ENCODE peak calls at places on chromosomes 1 and 21, in six cellular contexts. One of them, this sample, is unnamed. For H3K9me3, the result is how much of the 10 kb centered on the place peaks cover.

GRCh38 chr21:31420988-31421387 is 76.9 kb upstream of the TIAM1 start:
- DNase-seq in astrocyte: no peak
- DNase-seq in heart left ventricle: no peak
- DNase-seq in mesenchymal stem cell: no peak
- DNase-seq in IMR-90: no peak
- DNase-seq in Karpas-422: no peak
- DNase-seq in this sample: no peak

GRCh38 chr1:214615111-214615510 is 12.1 kb downstream of the CENPF start:
- DNase-seq in heart left ventricle: no peak
- DNase-seq in Karpas-422: no peak
- DNase-seq in astrocyte: peak
- DNase-seq in IMR-90: peak
- DNase-seq in mesenchymal stem cell: no peak
- DNase-seq in this sample: no peak

GRCh38 chr1:234975122-234975940 is 153.3 kb downstream of the TOMM20 start:
- DNase-seq in IMR-90: peak
- DNase-seq in heart left ventricle: no peak
- DNase-seq in astrocyte: peak
- DNase-seq in mesenchymal stem cell: peak
- DNase-seq in Karpas-422: no peak
- DNase-seq in this sample: peak

GRCh38 chr1:63746129-63746864 is 27.5 kb upstream of the ROR1 start:
- DNase-seq in heart left ventricle: no peak
- DNase-seq in astrocyte: peak
- DNase-seq in IMR-90: peak
- DNase-seq in Karpas-422: no peak
- DNase-seq in mesenchymal stem cell: peak
- DNase-seq in this sample: peak

GRCh38 chr1:30085814-30086770 is 637.3 kb downstream of the MATN1 start:
- DNase-seq in heart left ventricle: peak
- DNase-seq in Karpas-422: peak
- DNase-seq in IMR-90: peak
- DNase-seq in astrocyte: peak
- DNase-seq in mesenchymal stem cell: peak
- DNase-seq in this sample: peak

GRCh38 chr1:119510046-119510445 is 3.0 kb downstream of the HSD3B1 start:
- DNase-seq in astrocyte: no peak
- DNase-seq in Karpas-422: no peak
- DNase-seq in heart left ventricle: no peak
- DNase-seq in IMR-90: no peak
- DNase-seq in mesenchymal stem cell: no peak
- DNase-seq in this sample: no peak

GRCh38 chr1:902023-902422 is 21.7 kb upstream of the SAMD11 start:
- DNase-seq in mesenchymal stem cell: no peak
- DNase-seq in heart left ventricle: no peak
- DNase-seq in IMR-90: no peak
- DNase-seq in Karpas-422: no peak
- DNase-seq in astrocyte: no peak
- DNase-seq in this sample: no peak

GRCh38 chr21:31604591-31605190 is 54.8 kb upstream of the SOD1 start:
- DNase-seq in astrocyte: peak
- DNase-seq in Karpas-422: peak
- DNase-seq in heart left ventricle: peak
- DNase-seq in mesenchymal stem cell: peak
- DNase-seq in IMR-90: peak
- DNase-seq in this sample: peak

GRCh38 chr1:228012555-228012954 is 5.8 kb downstream of the WNT3A start:
- DNase-seq in astrocyte: no peak
- DNase-seq in IMR-90: no peak
- DNase-seq in heart left ventricle: no peak
- DNase-seq in mesenchymal stem cell: no peak
- DNase-seq in Karpas-422: no peak
- DNase-seq in this sample: no peak

GRCh38 chr1:162218975-162219374 is 149.5 kb downstream of the NOS1AP start:
- DNase-seq in astrocyte: peak
- DNase-seq in IMR-90: no peak
- DNase-seq in heart left ventricle: no peak
- DNase-seq in Karpas-422: no peak
- DNase-seq in mesenchymal stem cell: no peak
- DNase-seq in this sample: no peak

GRCh38 chr1:218380125-218380977 is 35.2 kb downstream of the TGFB2 start:
- DNase-seq in IMR-90: peak
- DNase-seq in astrocyte: peak
- DNase-seq in heart left ventricle: no peak
- DNase-seq in Karpas-422: no peak
- DNase-seq in mesenchymal stem cell: no peak
- DNase-seq in this sample: peak

GRCh38 chr1:4972761-4973320 is 318.4 kb downstream of the AJAP1 start:
- DNase-seq in Karpas-422: no peak
- DNase-seq in IMR-90: no peak
- DNase-seq in mesenchymal stem cell: no peak
- DNase-seq in heart left ventricle: no peak
- DNase-seq in astrocyte: no peak
- DNase-seq in this sample: no peak

GRCh38 chr1:118223426-118223825 is 38.4 kb upstream of the SPAG17 start:
- DNase-seq in IMR-90: no peak
- DNase-seq in mesenchymal stem cell: no peak
- DNase-seq in astrocyte: no peak
- DNase-seq in Karpas-422: peak
- DNase-seq in heart left ventricle: peak
- DNase-seq in this sample: peak

GRCh38 chr1:210700511-210700910 is 371.8 kb downstream of the HHAT start:
- DNase-seq in IMR-90: no peak
- DNase-seq in mesenchymal stem cell: no peak
- DNase-seq in Karpas-422: no peak
- DNase-seq in heart left ventricle: no peak
- DNase-seq in astrocyte: no peak
- DNase-seq in this sample: peak

GRCh38 chr1:169009666-169010065 is 96.8 kb upstream of the ATP1B1 start:
- DNase-seq in Karpas-422: no peak
- DNase-seq in IMR-90: no peak
- DNase-seq in heart left ventricle: no peak
- DNase-seq in astrocyte: no peak
- DNase-seq in mesenchymal stem cell: no peak
- DNase-seq in this sample: no peak

GRCh38 chr1:21325231-21325718 is 35.0 kb upstream of the ECE1 start:
- DNase-seq in Karpas-422: peak
- DNase-seq in heart left ventricle: no peak
- DNase-seq in astrocyte: no peak
- DNase-seq in mesenchymal stem cell: no peak
- DNase-seq in IMR-90: no peak
- DNase-seq in this sample: no peak
- H3K4me3 ChIP-seq in Karpas-422: peak
- H3K4me3 ChIP-seq in heart left ventricle: no peak
- H3K4me3 ChIP-seq in astrocyte: peak
- H3K4me3 ChIP-seq in mesenchymal stem cell: no peak
- H3K4me3 ChIP-seq in IMR-90: no peak
- H3K4me3 ChIP-seq in this sample: no peak

GRCh38 chr1:35598895-35599294 is 25.8 kb downstream of the TFAP2E start:
- DNase-seq in astrocyte: no peak
- DNase-seq in IMR-90: no peak
- DNase-seq in mesenchymal stem cell: no peak
- DNase-seq in Karpas-422: no peak
- DNase-seq in heart left ventricle: no peak
- DNase-seq in this sample: no peak
- H3K9me3 ChIP-seq in astrocyte: under half
- H3K9me3 ChIP-seq in IMR-90: under half
- H3K9me3 ChIP-seq in mesenchymal stem cell: under half
- H3K9me3 ChIP-seq in Karpas-422: under half
- H3K9me3 ChIP-seq in heart left ventricle: under half
- H3K9me3 ChIP-seq in this sample: under half

GRCh38 chr1:170669586-170670332 is 5.8 kb downstream of the PRRX1 start:
- DNase-seq in heart left ventricle: no peak
- DNase-seq in Karpas-422: no peak
- DNase-seq in mesenchymal stem cell: no peak
- DNase-seq in astrocyte: no peak
- DNase-seq in IMR-90: no peak
- DNase-seq in this sample: no peak

GRCh38 chr1:170668301-170668789 is 4.4 kb downstream of the PRRX1 start:
- DNase-seq in IMR-90: no peak
- DNase-seq in mesenchymal stem cell: no peak
- DNase-seq in Karpas-422: no peak
- DNase-seq in heart left ventricle: no peak
- DNase-seq in astrocyte: no peak
- DNase-seq in this sample: peak

GRCh38 chr1:170671629-170671963 is 7.7 kb downstream of the PRRX1 start:
- DNase-seq in IMR-90: no peak
- DNase-seq in astrocyte: no peak
- DNase-seq in heart left ventricle: no peak
- DNase-seq in Karpas-422: no peak
- DNase-seq in mesenchymal stem cell: no peak
- DNase-seq in this sample: no peak

GRCh38 chr1:170669036-170669435 is 5.1 kb downstream of the PRRX1 start:
- DNase-seq in Karpas-422: no peak
- DNase-seq in heart left ventricle: no peak
- DNase-seq in astrocyte: no peak
- DNase-seq in mesenchymal stem cell: no peak
- DNase-seq in IMR-90: no peak
- DNase-seq in this sample: no peak

GRCh38 chr1:170670751-170671628 is 7.1 kb downstream of the PRRX1 start:
- DNase-seq in heart left ventricle: peak
- DNase-seq in astrocyte: no peak
- DNase-seq in IMR-90: peak
- DNase-seq in Karpas-422: no peak
- DNase-seq in mesenchymal stem cell: no peak
- DNase-seq in this sample: peak
- H3K4me3 ChIP-seq in heart left ventricle: no peak
- H3K4me3 ChIP-seq in astrocyte: peak
- H3K4me3 ChIP-seq in IMR-90: peak
- H3K4me3 ChIP-seq in Karpas-422: no peak
- H3K4me3 ChIP-seq in mesenchymal stem cell: no peak
- H3K4me3 ChIP-seq in this sample: no peak

DNA sequence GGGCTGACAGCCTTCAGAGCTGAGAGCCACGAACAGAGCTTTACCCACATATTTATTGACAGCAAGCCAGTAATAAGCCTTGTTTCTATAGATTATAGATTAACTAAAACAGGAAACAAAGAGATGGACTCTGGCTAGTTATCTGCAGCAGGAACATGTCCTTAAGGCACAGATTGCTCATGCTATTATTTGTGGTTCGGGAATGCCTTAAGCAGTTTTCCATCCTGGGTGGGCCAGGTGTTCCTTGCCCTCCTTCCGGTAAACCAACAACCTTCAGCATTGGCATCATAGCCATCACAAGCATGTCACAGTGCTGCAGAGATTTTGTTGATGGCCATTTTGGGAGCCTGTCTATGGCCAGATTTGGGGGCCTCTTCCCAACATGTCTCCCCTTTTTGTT is 96.8 kb downstream of the POU2F1 start:
- DNase-seq in astrocyte: no peak
- DNase-seq in Karpas-422: no peak
- DNase-seq in IMR-90: no peak
- DNase-seq in heart left ventricle: no peak
- DNase-seq in mesenchymal stem cell: no peak
- DNase-seq in this sample: no peak
- H3K9me3 ChIP-seq in astrocyte: under half
- H3K9me3 ChIP-seq in Karpas-422: under half
- H3K9me3 ChIP-seq in IMR-90: under half
- H3K9me3 ChIP-seq in heart left ventricle: under half
- H3K9me3 ChIP-seq in mesenchymal stem cell: under half
- H3K9me3 ChIP-seq in this sample: under half

DNA sequence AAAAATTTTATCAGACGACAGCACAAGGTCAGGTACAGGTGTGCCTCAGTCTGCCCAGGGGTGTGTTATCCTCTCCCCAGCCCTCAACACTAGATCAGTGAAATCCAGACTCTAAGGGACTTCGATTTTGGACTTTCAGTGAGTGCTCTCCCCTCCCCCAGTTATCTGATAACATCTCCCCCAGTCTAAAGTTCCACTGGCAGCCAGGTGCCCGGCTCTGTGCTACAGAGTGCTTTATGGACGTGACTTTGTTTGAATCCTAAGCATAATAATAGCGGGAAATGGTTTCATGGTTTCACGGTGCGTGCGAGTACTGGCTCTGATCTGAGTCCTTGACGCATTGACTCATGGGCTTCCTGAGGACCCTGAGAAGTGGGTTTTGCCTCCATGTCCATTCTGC is 3.2 kb downstream of the SPSB1 start:
- DNase-seq in heart left ventricle: no peak
- DNase-seq in IMR-90: no peak
- DNase-seq in Karpas-422: no peak
- DNase-seq in astrocyte: no peak
- DNase-seq in mesenchymal stem cell: no peak
- DNase-seq in this sample: no peak
- H3K4me3 ChIP-seq in heart left ventricle: peak
- H3K4me3 ChIP-seq in IMR-90: no peak
- H3K4me3 ChIP-seq in Karpas-422: no peak
- H3K4me3 ChIP-seq in astrocyte: no peak
- H3K4me3 ChIP-seq in mesenchymal stem cell: no peak
- H3K4me3 ChIP-seq in this sample: no peak

GRCh38 chr21:26546698-26547097 is 26.4 kb downstream of the CYYR1 start:
- DNase-seq in heart left ventricle: peak
- DNase-seq in IMR-90: no peak
- DNase-seq in Karpas-422: no peak
- DNase-seq in astrocyte: no peak
- DNase-seq in mesenchymal stem cell: no peak
- DNase-seq in this sample: no peak
- H3K9me3 ChIP-seq in heart left ventricle: under half
- H3K9me3 ChIP-seq in IMR-90: under half
- H3K9me3 ChIP-seq in Karpas-422: under half
- H3K9me3 ChIP-seq in astrocyte: under half
- H3K9me3 ChIP-seq in mesenchymal stem cell: under half
- H3K9me3 ChIP-seq in this sample: under half

DNA sequence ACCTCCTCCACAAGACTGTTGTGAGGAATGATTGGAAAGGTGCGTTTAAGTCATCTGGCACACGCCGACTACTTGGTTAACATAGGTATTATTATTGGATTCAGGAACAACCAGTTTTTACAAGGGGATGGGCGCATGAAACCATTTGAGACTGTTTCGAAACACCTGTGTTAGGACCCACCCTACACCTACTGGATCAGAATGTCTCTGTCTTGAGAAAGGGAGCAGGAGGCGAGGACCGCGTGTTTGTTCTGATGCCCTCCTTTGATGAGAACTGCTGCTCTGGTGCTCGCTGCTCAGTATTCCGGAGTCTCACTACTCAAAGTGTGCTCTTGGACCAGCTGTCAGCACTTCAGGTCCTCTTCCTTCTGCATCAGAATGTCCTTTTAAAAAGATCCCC is 7.3 kb downstream of the H6PD start:
- DNase-seq in IMR-90: no peak
- DNase-seq in Karpas-422: no peak
- DNase-seq in heart left ventricle: no peak
- DNase-seq in mesenchymal stem cell: no peak
- DNase-seq in astrocyte: no peak
- DNase-seq in this sample: no peak
- H3K4me3 ChIP-seq in IMR-90: no peak
- H3K4me3 ChIP-seq in Karpas-422: no peak
- H3K4me3 ChIP-seq in heart left ventricle: no peak
- H3K4me3 ChIP-seq in mesenchymal stem cell: no peak
- H3K4me3 ChIP-seq in astrocyte: no peak
- H3K4me3 ChIP-seq in this sample: no peak

GRCh38 chr1:2989185-2989584 is 32.1 kb upstream of the ACTRT2 start:
- DNase-seq in heart left ventricle: no peak
- DNase-seq in mesenchymal stem cell: no peak
- DNase-seq in astrocyte: no peak
- DNase-seq in IMR-90: no peak
- DNase-seq in Karpas-422: no peak
- DNase-seq in this sample: no peak
- H3K9me3 ChIP-seq in heart left ventricle: under half
- H3K9me3 ChIP-seq in mesenchymal stem cell: under half
- H3K9me3 ChIP-seq in astrocyte: under half
- H3K9me3 ChIP-seq in IMR-90: under half
- H3K9me3 ChIP-seq in Karpas-422: under half
- H3K9me3 ChIP-seq in this sample: under half